ENCODE peak calls at places on chromosome 16, in four cellular contexts. X is GM12878, P is H1, I is HepG2. O is an unnamed sample.

GRCh38 chr16:23771027-23771426 is 16.2 kb downstream of the CHP2 start:
- DNase-seq in X (no peak), P (no peak), I (no peak), O (no peak)

GRCh38 chr16:77775911-77776909 is 12.2 kb upstream of the VAT1L start:
- DNase-seq in X (no peak), P (no peak), I (peak; percentile 39), O (no peak)

GRCh38 chr16:14244344-14245010 is 173.4 kb downstream of the MRTFB start:
- DNase-seq in X (no peak), P (no peak), I (no peak), O (no peak)

GRCh38 chr16:47990676-47991075 is 165.1 kb downstream of the ABCC12 start:
- DNase-seq in X (no peak), P (no peak), I (no peak), O (no peak)

GRCh38 chr16:84501077-84501735 is 3.3 kb downstream of the MEAK7 start:
- DNase-seq in X (no peak), P (no peak), I (no peak), O (no peak)

GRCh38 chr16:79042886-79043285 is 557.7 kb downstream of the MAF start:
- DNase-seq in X (no peak), P (no peak), I (no peak), O (no peak)

GRCh38 chr16:87463722-87464690 is 28.8 kb downstream of the ZCCHC14 start:
- DNase-seq in X (no peak), P (no peak), I (peak; percentile 30), O (no peak)

GRCh38 chr16:84548971-84549844 is 44.7 kb upstream of the MEAK7 start:
- DNase-seq in X (no peak), P (no peak), I (no peak), O (no peak)

GRCh38 chr16:58421029-58421428 is 28.8 kb downstream of the GINS3 start:
- DNase-seq in X (no peak), P (no peak), I (no peak), O (no peak)

GRCh38 chr16:79628501-79628975 is 28.0 kb upstream of the MAF start:
- DNase-seq in X (peak; percentile 20), P (no peak), I (no peak), O (no peak)

GRCh38 chr16:57982345-57982744 is 11.4 kb upstream of the CNGB1 start:
- DNase-seq in X (no peak), P (no peak), I (no peak), O (no peak)

GRCh38 chr16:87424260-87424659 is 32.1 kb downstream of the MAP1LC3B start:
- DNase-seq in X (no peak), P (no peak), I (no peak), O (no peak)

GRCh38 chr16:14140916-14141315 is 69.8 kb downstream of the MRTFB start:
- DNase-seq in X (no peak), P (no peak), I (no peak), O (no peak)

GRCh38 chr16:11784048-11784780 is 12.8 kb downstream of the ZC3H7A start:
- DNase-seq in X (no peak), P (no peak), I (no peak), O (no peak)

GRCh38 chr16:65975049-65975708 is 391.3 kb upstream of the CDH5 start:
- DNase-seq in X (no peak), P (no peak), I (no peak), O (peak; percentile 6)

GRCh38 chr16:4937782-4938682 is 1.1 kb upstream of the PPL start:
- DNase-seq in X (no peak), P (no peak), I (no peak), O (no peak)

GRCh38 chr16:86222965-86223551 is 287.3 kb upstream of the FOXF1 start:
- DNase-seq in X (no peak), P (no peak), I (no peak), O (no peak)

GRCh38 chr16:83856846-83857245 is 42.1 kb upstream of the MLYCD start:
- DNase-seq in X (no peak), P (no peak), I (no peak), O (no peak)

DNA sequence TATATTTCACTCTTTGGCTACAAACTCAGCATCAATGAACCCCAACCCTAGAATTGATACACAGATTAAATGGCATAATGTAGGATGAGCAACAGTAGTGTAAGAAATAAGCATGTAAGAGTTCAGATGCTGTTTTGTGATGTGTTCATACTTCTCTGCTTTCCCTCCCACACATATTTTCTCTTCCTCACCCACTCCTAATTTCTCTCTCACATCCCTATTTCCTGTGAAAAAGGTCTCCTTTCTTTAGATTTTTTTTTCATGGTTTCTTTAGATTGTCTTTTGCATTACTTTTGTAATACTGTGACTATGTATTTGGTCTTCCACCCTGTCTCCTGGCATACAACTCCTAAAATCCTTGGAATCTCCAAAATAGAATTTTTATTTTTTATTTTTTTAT is 21.7 kb downstream of the CREBBP start:
- DNase-seq in X (no peak), P (no peak), I (no peak), O (no peak)
- TF ChIP-seq SUZ12 in X (no peak), P (no peak), I (no peak), O (no peak)

GRCh38 chr16:55491691-55492090 is 12.7 kb downstream of the MMP2 start:
- DNase-seq in X (no peak), P (no peak), I (no peak), O (no peak)

GRCh38 chr16:55489119-55489955 is 10.3 kb downstream of the MMP2 start:
- DNase-seq in X (no peak), P (no peak), I (no peak), O (no peak)

GRCh38 chr16:55488306-55488705 is 9.3 kb downstream of the MMP2 start:
- DNase-seq in X (no peak), P (no peak), I (no peak), O (no peak)

GRCh38 chr16:55490301-55490700 is 11.3 kb downstream of the MMP2 start:
- DNase-seq in X (no peak), P (no peak), I (no peak), O (no peak)

DNA sequence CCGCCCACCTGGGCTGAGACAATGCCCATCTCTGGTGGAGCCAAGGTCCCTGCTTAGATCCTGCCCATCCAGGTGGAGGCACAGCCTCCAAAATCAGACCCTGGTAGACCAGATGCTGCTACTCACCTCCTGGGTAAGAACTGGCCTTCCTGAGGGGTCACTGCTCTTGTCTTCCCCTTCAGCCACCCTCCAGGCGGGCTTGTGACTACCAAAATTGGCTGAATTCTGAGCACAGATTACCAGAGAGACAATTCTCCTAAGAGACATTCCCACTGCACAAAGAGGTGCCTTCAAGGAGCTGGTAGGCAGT is 10.9 kb downstream of the MMP2 start:
- DNase-seq in X (no peak), P (no peak), I (no peak), O (no peak)
- H3K9ac ChIP-seq in X (no peak overlapping the region), P (no peak overlapping the region), I (no peak overlapping the region), O (no peak overlapping the region)

GRCh38 chr16:27319257-27319965 is 5.6 kb downstream of the IL4R start:
- DNase-seq in X (no peak), P (no peak), I (no peak), O (no peak)
- H3K4me1 ChIP-seq in X (peaks cover 30% of the 10 kb centered on the region), P (peaks cover 8% of the 10 kb centered on the region), I (peaks cover 83% of the 10 kb centered on the region), O (peaks cover 20% of the 10 kb centered on the region)

GRCh38 chr16:89556750-89557149 is 3.7 kb upstream of the RPL13 start:
- DNase-seq in X (no peak), P (no peak), I (no peak), O (no peak)

GRCh38 chr16:89555780-89556179 is 4.7 kb upstream of the RPL13 start:
- DNase-seq in X (no peak), P (no peak), I (no peak), O (no peak)

GRCh38 chr16:89555265-89555664 is 5.2 kb upstream of the RPL13 start:
- DNase-seq in X (no peak), P (no peak), I (no peak), O (no peak)

GRCh38 chr16:89557936-89558490 is 2.5 kb upstream of the RPL13 start:
- DNase-seq in X (no peak), P (no peak), I (no peak), O (no peak)

GRCh38 chr16:89557230-89557935 is 3.1 kb upstream of the RPL13 start:
- DNase-seq in X (no peak), P (no peak), I (peak; percentile 90), O (peak; percentile 72)
- TF ChIP-seq SUZ12 in X (no peak), P (no peak), I (no peak), O (no peak)

DNA sequence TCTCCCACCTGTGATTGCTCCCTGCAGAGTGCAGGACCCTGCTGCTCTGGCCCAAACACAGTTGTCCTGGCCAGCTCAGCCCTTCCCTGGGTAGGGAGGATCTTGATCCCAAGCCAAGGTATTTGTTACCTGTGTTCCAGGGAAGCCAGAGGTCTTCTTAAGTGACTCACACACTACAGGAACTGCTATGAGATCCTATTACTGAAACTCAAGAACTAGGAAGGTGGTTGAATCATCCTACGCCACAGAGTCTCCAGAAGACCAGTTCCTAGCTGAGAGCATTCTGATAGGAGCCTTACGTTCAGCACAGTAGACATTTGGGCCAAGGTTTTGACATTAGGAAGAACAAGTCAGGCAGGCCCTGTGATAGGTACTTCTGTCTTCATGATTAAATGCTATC is 12.0 kb downstream of the CHST6 start:
- DNase-seq in X (no peak), P (no peak), I (no peak), O (no peak)
- H3K9ac ChIP-seq in X (no peak overlapping the region), P (no peak overlapping the region), I (no peak overlapping the region), O (no peak overlapping the region)

DNA sequence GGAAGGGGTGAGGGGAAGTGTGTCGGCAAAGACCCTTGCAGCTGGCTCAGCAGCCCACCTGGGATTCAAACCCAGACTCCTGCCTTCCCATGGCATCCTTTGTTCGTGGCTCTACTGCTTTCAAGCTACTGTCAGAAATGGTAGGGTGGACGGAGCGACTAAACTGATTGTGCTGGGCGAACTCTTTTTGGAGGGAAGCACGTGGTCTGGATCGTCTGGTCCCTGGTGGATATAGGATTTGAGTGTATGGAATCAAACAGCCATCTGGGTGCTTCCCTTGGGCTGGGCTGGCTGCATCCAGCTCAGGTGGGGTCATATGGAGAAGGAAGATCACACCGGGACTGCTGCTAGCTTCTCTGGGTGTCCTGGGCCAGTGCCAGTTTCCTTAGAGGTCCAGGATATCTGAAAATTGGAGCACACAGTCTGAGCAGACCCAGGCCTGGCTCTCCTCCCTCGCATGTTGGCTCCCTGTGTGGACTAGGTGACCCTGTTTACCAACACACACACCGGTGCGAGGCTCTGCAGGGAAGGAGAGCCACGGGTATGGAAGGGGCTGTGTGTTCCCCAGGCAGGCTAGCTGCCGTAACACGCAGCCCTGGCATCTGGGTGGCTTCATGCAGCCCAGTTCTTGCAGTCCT is 8.6 kb downstream of the CMIP start:
- DNase-seq in X (no peak), P (no peak), I (no peak), O (no peak)
- H3K4me1 ChIP-seq in X (peaks cover 24% of the 10 kb centered on the region), P (peaks cover 12% of the 10 kb centered on the region), I (peaks cover 96% of the 10 kb centered on the region), O (peaks cover 63% of the 10 kb centered on the region)

GRCh38 chr16:51084074-51084928 is 66.8 kb downstream of the SALL1 start:
- DNase-seq in X (no peak), P (no peak), I (no peak), O (peak; percentile 28)

GRCh38 chr16:51085271-51085670 is 65.8 kb downstream of the SALL1 start:
- DNase-seq in X (no peak), P (no peak), I (no peak), O (no peak)
- TF ChIP-seq SUZ12 in X (no peak), P (no peak), I (no peak), O (no peak)

GRCh38 chr16:54239441-54239840 is 47.1 kb downstream of the IRX3 start:
- DNase-seq in X (no peak), P (no peak), I (no peak), O (no peak)
- H3K9ac ChIP-seq in X (no peak overlapping the region), P (no peak overlapping the region), I (no peak overlapping the region), O (no peak overlapping the region)

GRCh38 chr16:228917-229730 is at the start of gene LUC7L:
- DNase-seq in X (peak; percentile 40), P (peak; percentile 51), I (peak; percentile 79), O (peak; percentile 83)
- H3K4me1 ChIP-seq in X (peaks cover 8% of the 10 kb centered on the region), P (no peaks in the 10 kb centered on the region), I (peaks cover 32% of the 10 kb centered on the region), O (peaks cover 2% of the 10 kb centered on the region)

GRCh38 chr16:3609895-3610697 is 1.3 kb downstream of the SLX4 start:
- DNase-seq in X (no peak), P (no peak), I (peak; percentile 73), O (no peak)
- TF ChIP-seq SUZ12 in X (no peak), P (no peak), I (no peak), O (no peak)